ENCODE peak calls at places on chromosomes 5 and 9, in five cellular contexts. D, K, Z, S and T are unnamed samples.

GRCh38 chr9:6029581-6029980 is 14.2 kb upstream of the RANBP6 start:
- DNase-seq in D (no peak), K (no peak), Z (no peak), S (no peak), T (no peak)

GRCh38 chr9:124220551-124221451 is 36.9 kb upstream of the NEK6 start:
- DNase-seq in D (no peak), K (no peak), Z (peak; percentile 44), S (no peak), T (no peak)

GRCh38 chr5:53481887-53482716 is 1.7 kb downstream of the FST start:
- DNase-seq in D (peak; percentile 32), K (peak; percentile 38), Z (peak; percentile 58), S (peak; percentile 66), T (no peak)

GRCh38 chr9:83403864-83404263 is 134.3 kb downstream of the FRMD3 start:
- DNase-seq in D (no peak), K (no peak), Z (no peak), S (no peak), T (no peak)

GRCh38 chr9:70567511-70567910 is 153.1 kb upstream of the KLF9 start:
- DNase-seq in D (no peak), K (no peak), Z (no peak), S (no peak), T (no peak)

GRCh38 chr5:15441433-15442182 is 58.4 kb upstream of the FBXL7 start:
- DNase-seq in D (no peak), K (no peak), Z (no peak), S (no peak), T (no peak)

GRCh38 chr9:28620661-28621060 is 1047.4 kb upstream of the C9orf72 start:
- DNase-seq in D (no peak), K (no peak), Z (no peak), S (no peak), T (no peak)

GRCh38 chr5:77859306-77859705 is 83.2 kb upstream of the TBCA start:
- DNase-seq in D (no peak), K (no peak), Z (no peak), S (no peak), T (no peak)

GRCh38 chr9:37952731-37953130 is 48.8 kb upstream of the SLC25A51 start:
- DNase-seq in D (no peak), K (no peak), Z (no peak), S (no peak), T (no peak)

GRCh38 chr9:112771359-112772214 is 21.0 kb downstream of the SNX30 start:
- DNase-seq in D (no peak), K (no peak), Z (no peak), S (no peak), T (no peak)

GRCh38 chr5:167665841-167666375 is 625.5 kb upstream of the WWC1 start:
- DNase-seq in D (no peak), K (no peak), Z (no peak), S (no peak), T (no peak)

GRCh38 chr9:69818946-69819345 is 1.7 kb upstream of the CFAP95 start:
- DNase-seq in D (no peak), K (no peak), Z (no peak), S (no peak), T (no peak)

DNA sequence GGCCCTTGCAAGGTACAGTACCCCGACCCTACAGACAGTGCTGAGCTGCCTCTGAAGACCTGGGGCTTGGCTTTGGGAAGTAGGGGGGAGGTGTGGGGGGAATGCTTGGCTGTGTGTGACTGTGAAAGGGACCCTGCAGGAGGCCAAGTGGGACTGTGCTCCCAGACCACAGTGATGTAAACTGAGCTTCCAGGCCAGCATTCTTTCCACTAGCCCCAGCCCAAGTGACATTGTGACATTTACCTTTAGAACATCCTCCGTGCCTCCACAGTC is 31.2 kb downstream of the HMCN2 start:
- DNase-seq in D (no peak), K (no peak), Z (no peak), S (no peak), T (no peak)
- TF ChIP-seq SRF in D (no peak), K (no peak), Z (no peak), S (no peak), T (no peak)

GRCh38 chr5:132203464-132203818 is 24.2 kb downstream of the P4HA2 start:
- DNase-seq in D (no peak), K (no peak), Z (no peak), S (no peak), T (no peak)
- TF ChIP-seq SRF in D (no peak), K (no peak), Z (no peak), S (no peak), T (no peak)

GRCh38 chr5:142874537-142874936 is 104.4 kb downstream of the ARHGAP26 start:
- DNase-seq in D (no peak), K (no peak), Z (peak; percentile 67), S (no peak), T (no peak)
- TF ChIP-seq SRF in D (no peak), K (no peak), Z (no peak), S (no peak), T (no peak)

GRCh38 chr9:99634185-99634584 is 187.5 kb upstream of the NR4A3 start:
- DNase-seq in D (no peak), K (no peak), Z (no peak), S (no peak), T (no peak)

GRCh38 chr9:99632349-99633038 is 189.2 kb upstream of the NR4A3 start:
- DNase-seq in D (no peak), K (no peak), Z (no peak), S (no peak), T (no peak)

GRCh38 chr9:99637640-99638039 is 184.0 kb upstream of the NR4A3 start:
- DNase-seq in D (no peak), K (no peak), Z (no peak), S (no peak), T (no peak)

GRCh38 chr9:99633260-99633659 is 188.4 kb upstream of the NR4A3 start:
- DNase-seq in D (no peak), K (no peak), Z (no peak), S (no peak), T (no peak)

DNA sequence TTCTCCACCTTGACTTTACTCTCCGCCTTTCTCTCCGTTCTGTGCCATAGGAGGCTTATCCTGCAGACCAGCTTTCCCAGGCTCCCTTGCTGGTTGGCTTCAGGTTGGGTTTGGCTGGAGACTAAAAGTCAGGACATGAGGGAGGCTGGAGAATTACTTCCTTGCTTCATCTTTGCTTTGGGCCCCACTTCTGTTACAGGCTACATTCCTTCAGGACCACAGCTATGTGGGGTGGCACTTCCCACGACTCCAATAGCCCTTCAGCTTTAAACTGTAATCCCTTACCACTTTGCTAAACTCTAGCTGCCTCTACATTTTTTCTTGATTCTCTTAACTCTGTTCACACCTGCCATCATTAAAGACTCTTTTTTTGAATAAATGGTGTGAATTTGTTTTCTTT is 186.7 kb upstream of the NR4A3 start:
- DNase-seq in D (no peak), K (no peak), Z (no peak), S (no peak), T (no peak)
- TF ChIP-seq SRF in D (no peak), K (no peak), Z (no peak), S (no peak), T (no peak)

DNA sequence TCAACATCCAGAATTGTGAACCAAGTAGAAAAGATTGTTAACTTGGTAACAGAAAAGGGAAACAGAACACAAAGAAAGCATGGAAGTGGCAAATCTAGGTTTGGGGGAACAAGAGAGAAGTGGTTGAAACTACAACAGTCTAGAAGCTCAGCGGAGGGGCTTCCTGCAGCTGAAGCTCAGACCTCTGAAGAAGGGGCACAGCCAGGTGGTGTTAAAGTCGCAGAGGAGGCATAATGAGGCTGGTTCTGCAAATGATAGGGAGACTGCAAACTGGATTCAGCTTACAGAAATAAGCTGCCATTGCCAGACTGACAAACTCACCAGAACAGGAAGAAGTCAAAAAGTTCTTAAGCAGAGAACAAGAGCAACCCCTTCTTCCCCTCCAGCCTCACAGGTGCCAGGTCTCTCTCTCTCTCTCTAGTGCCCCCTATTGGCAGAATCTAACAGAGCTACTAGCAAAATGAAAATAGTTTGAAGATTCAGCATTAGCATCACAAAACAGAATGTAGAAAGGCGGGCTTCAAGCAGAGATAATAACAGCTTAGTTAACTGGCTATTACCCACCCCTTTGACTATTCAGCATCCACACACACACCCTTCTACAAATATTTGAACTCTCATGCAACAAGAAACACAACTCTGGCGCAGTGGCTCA is 76.7 kb downstream of the GRAMD2B start:
- DNase-seq in D (peak; percentile 24), K (peak; percentile 66), Z (peak; percentile 10), S (peak; percentile 48), T (no peak)
- TF ChIP-seq SRF in D (no peak), K (no peak), Z (no peak), S (no peak), T (no peak)

GRCh38 chr5:173646684-173647083 is 30.2 kb upstream of the BOD1 start:
- DNase-seq in D (no peak), K (no peak), Z (no peak), S (no peak), T (no peak)

GRCh38 chr5:173643964-173644363 is 27.5 kb upstream of the BOD1 start:
- DNase-seq in D (no peak), K (no peak), Z (no peak), S (peak; percentile 81), T (peak; percentile 44)

GRCh38 chr5:173644700-173645436 is 28.4 kb upstream of the BOD1 start:
- DNase-seq in D (no peak), K (no peak), Z (no peak), S (no peak), T (no peak)

GRCh38 chr5:173645437-173645807 is 29.0 kb upstream of the BOD1 start:
- DNase-seq in D (no peak), K (no peak), Z (peak; percentile 30), S (no peak), T (no peak)

DNA sequence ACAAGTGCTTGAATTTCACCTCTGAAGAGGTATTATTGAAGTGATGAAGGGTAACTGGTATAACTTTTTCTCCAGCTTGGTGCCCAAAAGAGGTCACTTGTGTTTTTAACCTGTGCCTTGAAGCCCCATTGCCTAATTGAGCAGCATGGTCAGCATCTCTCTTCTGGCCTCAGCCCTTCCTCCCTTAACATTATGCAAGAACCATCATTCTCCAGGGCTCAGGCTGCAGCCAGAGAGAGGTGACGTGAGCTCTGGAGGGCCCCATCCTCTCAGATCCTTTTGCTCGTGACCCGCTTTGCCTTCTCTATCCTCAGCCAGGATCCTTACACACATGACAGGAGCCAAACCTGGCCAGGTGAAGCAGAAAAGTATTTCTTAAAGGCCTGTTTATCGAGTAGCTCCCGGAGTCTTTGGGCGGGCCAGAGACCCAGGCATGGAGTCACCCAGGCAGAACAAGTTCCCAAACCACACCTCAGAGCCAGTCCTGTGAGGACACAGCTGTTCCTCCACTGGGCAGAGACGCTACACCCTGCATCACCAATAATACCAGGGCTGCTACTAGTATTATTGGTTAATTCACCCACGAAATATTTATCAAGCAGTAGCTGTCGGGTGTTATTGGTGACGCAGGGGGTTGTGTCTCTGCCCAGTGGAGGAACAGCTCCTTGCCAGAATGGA is 29.6 kb upstream of the BOD1 start:
- DNase-seq in D (no peak), K (no peak), Z (no peak), S (no peak), T (no peak)
- TF ChIP-seq SRF in D (no peak), K (no peak), Z (no peak), S (no peak), T (no peak)